ENCODE peak calls at places on chromosomes 13 and 19, in seven cellular contexts. E is H1, B is breast epithelium, L is upper lobe of right lung, K is cardiac fibroblast, V is tibial artery, Z is IMR-90. G is an unnamed sample.

GRCh38 chr13:109243311-109243951 is 543.0 kb downstream of the IRS2 start:
- DNase-seq in E (no peak), K (peak), Z (peak), B (no peak), L (no peak), V (no peak), G (peak)

GRCh38 chr13:110317496-110318195 is 10.6 kb downstream of the COL4A2 start:
- DNase-seq in L (no peak), Z (no peak), V (no peak), E (no peak), B (no peak), K (no peak), G (no peak)

GRCh38 chr13:26919311-26919710 is 158.7 kb upstream of the GPR12 start:
- DNase-seq in B (no peak), V (no peak), L (no peak), K (no peak), Z (no peak), E (no peak), G (peak)

GRCh38 chr19:14406645-14407331 is 12.4 kb downstream of the DDX39A start:
- DNase-seq in Z (no peak), B (no peak), L (no peak), V (no peak), E (no peak), K (no peak), G (no peak)

GRCh38 chr13:102799544-102800144 is 725 bp downstream of the BIVM start:
- DNase-seq in B (no peak), E (no peak), Z (peak), K (no peak), L (peak), V (no peak), G (peak)

GRCh38 chr19:10478476-10478875 is 24.7 kb downstream of the KEAP1 start:
- DNase-seq in E (no peak), B (no peak), L (no peak), Z (peak), K (peak), V (no peak), G (peak)

GRCh38 chr13:28494537-28494860 is 429 bp downstream of the FLT1 start:
- DNase-seq in L (peak), E (no peak), V (no peak), Z (no peak), B (no peak), K (peak), G (no peak)

GRCh38 chr13:23668557-23668956 is 98.3 kb downstream of the TNFRSF19 start:
- DNase-seq in E (no peak), K (no peak), V (no peak), Z (no peak), L (no peak), B (no peak), G (no peak)

GRCh38 chr13:39217471-39217870 is 179.2 kb downstream of the NHLRC3 start:
- DNase-seq in E (no peak), B (no peak), K (no peak), V (no peak), Z (no peak), L (no peak), G (no peak)

GRCh38 chr19:35856546-35857149 is at the start of gene KIRREL2:
- DNase-seq in V (no peak), B (no peak), L (no peak), Z (no peak), K (no peak), E (no peak), G (no peak)

GRCh38 chr19:45814166-45814780 is 835 bp downstream of the RSPH6A start:
- DNase-seq in V (no peak), B (no peak), K (no peak), Z (no peak), E (no peak), L (no peak), G (peak)

GRCh38 chr19:30305346-30306060 is 66.7 kb upstream of the ZNF536 start:
- DNase-seq in L (no peak), E (no peak), Z (no peak), K (no peak), B (no peak), V (no peak), G (no peak)

GRCh38 chr19:33412617-33413425 is 39.3 kb downstream of the CEBPG start:
- DNase-seq in V (no peak), K (no peak), Z (no peak), B (no peak), E (no peak), L (no peak), G (no peak)

GRCh38 chr19:38993271-38993670 is 17.7 kb upstream of the FBXO17 start:
- DNase-seq in B (no peak), L (no peak), V (no peak), K (peak), E (no peak), Z (peak), G (peak)

GRCh38 chr13:49219647-49220034 is 497 bp upstream of the MLNR start:
- DNase-seq in B (no peak), K (no peak), V (no peak), Z (no peak), L (no peak), E (no peak), G (no peak)

GRCh38 chr13:21556051-21556450 is 47.9 kb downstream of the MICU2 start:
- DNase-seq in Z (no peak), L (no peak), E (no peak), B (no peak), V (no peak), K (peak), G (peak)
- TF ChIP-seq CTCF in Z (no peak), L (no peak), E (no peak), B (no peak), V (no peak), K (no peak), G (no peak)

DNA sequence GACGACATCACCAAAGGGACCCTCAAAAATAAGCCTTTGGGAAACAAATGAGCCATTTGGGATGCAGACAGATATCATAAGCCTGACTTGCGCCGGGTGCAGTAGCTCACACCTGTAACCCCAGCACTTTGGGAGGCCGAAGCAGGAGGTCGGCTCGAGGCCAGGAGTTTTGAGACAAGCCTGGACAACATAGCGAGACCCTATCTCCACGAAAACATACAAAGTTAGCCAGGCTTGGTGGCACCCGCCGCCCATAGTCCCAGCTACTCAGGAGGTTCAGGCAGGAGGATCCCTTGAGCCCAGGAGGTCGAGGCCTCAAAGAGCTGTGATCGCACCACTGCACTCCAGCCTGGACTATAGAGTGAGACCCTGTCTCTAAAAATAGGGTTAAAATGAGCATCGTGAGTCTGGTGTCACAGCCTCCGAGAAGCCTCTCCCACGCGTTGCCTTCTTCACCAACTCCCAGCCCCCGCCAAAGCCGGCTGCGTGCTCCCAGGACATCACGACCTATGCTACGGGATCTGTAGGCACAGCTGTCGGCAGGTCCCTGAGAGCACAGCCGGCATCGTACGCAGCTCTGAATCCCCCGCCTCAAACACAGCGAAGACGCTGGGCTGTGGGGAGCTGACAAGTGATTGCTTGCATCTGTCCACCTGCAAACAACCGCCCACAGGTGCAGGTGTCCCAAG is 1.6 kb downstream of the REXO1 start:
- DNase-seq in V (no peak), B (no peak), E (no peak), L (no peak), K (no peak), Z (no peak), G (no peak)
- H3K4me3 ChIP-seq in V (peak), B (peak), E (no peak), L (peak), K (peak), Z (peak), G (peak)

DNA sequence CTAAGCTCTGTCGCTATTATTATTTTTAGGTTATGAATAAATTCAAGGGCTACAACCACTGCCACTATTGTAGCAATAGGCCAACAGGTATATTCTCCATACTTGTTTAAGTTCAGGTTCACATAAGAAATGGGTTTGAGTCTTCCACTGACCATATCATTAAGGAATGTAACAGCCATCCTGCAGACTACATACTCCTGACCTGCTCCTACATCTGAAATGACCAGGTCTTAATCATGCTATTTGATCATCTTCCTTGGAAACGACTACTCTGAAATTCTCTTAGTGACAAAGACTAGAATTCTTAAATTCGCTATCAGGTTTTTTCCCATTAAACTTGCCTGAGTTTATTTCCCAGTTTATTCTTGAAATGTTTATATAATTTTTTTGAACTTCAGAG is 66.8 kb downstream of the IPO5 start:
- DNase-seq in K (no peak), L (no peak), Z (peak), B (no peak), V (no peak), E (no peak), G (no peak)
- TF ChIP-seq CTCF in K (no peak), L (no peak), Z (no peak), B (no peak), V (no peak), E (no peak), G (no peak)

DNA sequence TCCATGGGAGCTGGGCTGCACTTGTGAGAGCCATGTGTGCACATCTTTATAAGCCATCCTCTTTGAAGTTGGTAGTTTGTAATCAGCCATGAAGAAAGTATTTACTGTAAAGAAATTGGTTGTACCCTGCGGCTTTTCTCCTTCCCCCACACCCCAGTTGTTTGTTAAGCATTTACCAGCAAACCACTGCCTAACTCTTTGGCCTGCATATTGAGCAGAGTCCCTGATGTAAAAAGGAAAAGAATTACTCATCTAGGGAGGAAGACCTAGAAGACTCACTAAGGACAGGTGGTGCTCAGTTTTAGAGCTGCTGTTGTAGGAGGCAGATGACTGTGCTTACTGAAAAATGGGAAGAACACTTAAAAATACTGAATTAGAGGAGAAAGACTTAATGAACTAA is 245.3 kb downstream of the PCCA start:
- DNase-seq in L (no peak), V (no peak), E (no peak), K (no peak), Z (no peak), B (no peak), G (no peak)
- H3K4me3 ChIP-seq in L (no peak), V (no peak), E (no peak), K (no peak), Z (no peak), B (no peak), G (no peak)

DNA sequence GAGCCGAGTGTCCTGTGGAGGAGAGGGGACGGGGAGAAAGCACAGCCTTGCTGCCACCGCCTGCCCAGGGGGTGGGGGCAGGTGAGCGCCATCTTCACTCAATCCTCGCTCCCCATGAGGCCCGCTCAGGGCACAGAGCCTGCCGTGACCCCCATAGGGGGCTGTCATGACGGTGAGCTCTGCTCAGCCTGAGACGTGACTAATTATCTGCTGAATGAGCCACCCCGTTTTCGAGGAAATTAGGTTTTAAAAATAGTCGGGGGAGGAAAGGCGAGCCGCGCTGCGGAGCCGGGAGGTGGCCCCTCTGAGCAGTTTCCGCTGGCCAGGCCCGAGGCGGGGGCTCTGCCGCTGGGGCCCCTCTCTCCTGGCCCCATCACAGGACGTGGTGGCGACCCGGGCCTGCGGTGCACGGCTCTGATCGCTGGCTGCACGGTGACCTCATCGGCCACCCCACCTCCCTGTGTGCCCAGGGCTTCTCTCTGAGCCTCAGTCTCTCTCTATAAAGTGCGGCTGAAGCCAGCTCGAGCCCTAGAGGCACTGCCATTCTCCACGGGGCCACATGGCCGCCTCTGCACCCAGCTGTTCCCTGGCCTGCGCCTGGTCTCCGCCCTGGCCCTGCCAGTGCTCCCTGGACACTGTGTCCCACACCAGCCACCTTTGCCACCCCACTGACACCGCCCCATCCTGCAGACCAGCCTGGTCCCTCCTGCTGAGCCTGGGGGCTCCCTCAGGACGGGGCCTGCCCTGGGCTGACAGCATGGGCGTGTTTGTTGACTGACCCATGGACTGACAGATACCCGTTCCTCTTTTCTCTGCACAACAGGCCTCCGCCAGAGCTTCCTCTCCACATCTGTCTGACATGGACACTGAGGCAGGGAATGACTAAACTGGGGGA is 28.3 kb downstream of the PIP5K1C start:
- DNase-seq in B (no peak), K (peak), L (no peak), V (no peak), E (no peak), Z (peak), G (peak)
- TF ChIP-seq CTCF in B (no peak), K (peak), L (no peak), V (no peak), E (no peak), Z (peak), G (no peak)

GRCh38 chr19:40695881-40696280 is 5.4 kb upstream of the NUMBL start:
- DNase-seq in E (no peak), K (no peak), L (no peak), V (no peak), Z (no peak), B (no peak), G (no peak)
- H3K4me3 ChIP-seq in E (no peak), K (no peak), L (no peak), V (no peak), Z (no peak), B (no peak), G (no peak)

GRCh38 chr13:99896712-99897440 is 74.7 kb downstream of the ZIC5 start:
- DNase-seq in Z (no peak), E (no peak), V (no peak), L (no peak), B (no peak), K (no peak), G (no peak)
- TF ChIP-seq CTCF in Z (no peak), E (no peak), V (no peak), L (no peak), B (no peak), K (no peak), G (no peak)

G was measured in fibroblast of mammary gland.